ENCODE peak calls at places on chromosome 16, in ten cellular contexts. K, G, X, W, Q, E, V, N, O and T are unnamed samples.

GRCh38 chr16:15650019-15650697 is at the start of gene NDE1:
- DNase-seq in K (peak), G (peak), X (peak), W (peak), Q (peak), E (peak), V (peak), N (peak), O (no peak), T (no peak)

GRCh38 chr16:85673529-85674417 is 15.0 kb downstream of the GINS2 start:
- DNase-seq in K (peak), G (peak), X (peak), W (no peak), Q (peak), E (no peak), V (no peak), N (peak), O (peak), T (no peak)

GRCh38 chr16:69633375-69633774 is 67.6 kb downstream of the NFAT5 start:
- DNase-seq in K (no peak), G (no peak), X (no peak), W (no peak), Q (no peak), E (no peak), V (no peak), N (no peak), O (no peak), T (no peak)

GRCh38 chr16:55370762-55371482 is 46.9 kb downstream of the IRX6 start:
- DNase-seq in K (peak), G (no peak), X (peak), W (no peak), Q (peak), E (no peak), V (peak), N (peak), O (no peak), T (no peak)

GRCh38 chr16:85227924-85228462 is 115.7 kb upstream of the CIBAR2 start:
- DNase-seq in K (no peak), G (peak), X (no peak), W (peak), Q (peak), E (no peak), V (no peak), N (no peak), O (no peak), T (no peak)

GRCh38 chr16:11630230-11631056 is 37.8 kb upstream of the SNN start:
- DNase-seq in K (no peak), G (no peak), X (no peak), W (peak), Q (no peak), E (no peak), V (no peak), N (no peak), O (no peak), T (no peak)

GRCh38 chr16:50323335-50324011 is 45.3 kb downstream of the BRD7 start:
- DNase-seq in K (no peak), G (peak), X (peak), W (peak), Q (no peak), E (no peak), V (peak), N (no peak), O (no peak), T (no peak)

GRCh38 chr16:31377210-31377903 is 15.8 kb upstream of the ITGAD start:
- DNase-seq in K (no peak), G (no peak), X (no peak), W (no peak), Q (no peak), E (no peak), V (no peak), N (no peak), O (no peak), T (no peak)

GRCh38 chr16:3986235-3986544 is 105.7 kb upstream of the CREBBP start:
- DNase-seq in K (no peak), G (no peak), X (no peak), W (no peak), Q (no peak), E (no peak), V (no peak), N (no peak), O (no peak), T (no peak)